ENCODE peak calls at places on chromosomes 1 and 21, in eight cellular contexts. I is H1, R is A549, A is spleen, E is IMR-90, W is heart left ventricle, N is lower leg skin, G is prostate gland. P is an unnamed sample.

GRCh38 chr1:26858160-26858559 is 4.8 kb upstream of the SFN start:
- DNase-seq in I (no peak), R (no peak), A (no peak), E (peak), W (no peak), N (no peak), G (no peak), P (no peak)

GRCh38 chr21:25562660-25563059 is 44.6 kb downstream of the MRPL39 start:
- DNase-seq in I (no peak), R (no peak), A (no peak), E (no peak), W (no peak), N (no peak), G (no peak), P (no peak)

GRCh38 chr1:207948536-207949250 is 37.8 kb upstream of the CD34 start:
- DNase-seq in I (no peak), R (no peak), A (no peak), E (no peak), W (no peak), N (no peak), G (no peak), P (no peak)

GRCh38 chr1:10646347-10646861 is 150.0 kb downstream of the CASZ1 start:
- DNase-seq in I (no peak), R (peak), A (no peak), E (peak), W (no peak), N (no peak), G (peak), P (no peak)

GRCh38 chr1:182993746-182994145 is 29.5 kb upstream of the LAMC1 start:
- DNase-seq in I (no peak), R (no peak), A (no peak), E (no peak), W (no peak), N (no peak), G (no peak), P (no peak)

GRCh38 chr21:44583800-44584147 is 3.4 kb upstream of the KRTAP10-5 start:
- DNase-seq in I (no peak), R (no peak), A (no peak), E (no peak), W (no peak), N (no peak), G (no peak), P (no peak)

GRCh38 chr1:30877205-30877912 is 31.2 kb downstream of the SDC3 start:
- DNase-seq in I (no peak), R (no peak), A (no peak), E (peak), W (peak), N (peak), G (peak), P (peak)

GRCh38 chr1:169595764-169596711 is 9.8 kb upstream of the F5 start:
- DNase-seq in I (no peak), R (no peak), A (no peak), E (peak), W (no peak), N (no peak), G (no peak), P (no peak)

GRCh38 chr1:200550367-200550766 is 70.2 kb downstream of the KIF14 start:
- DNase-seq in I (no peak), R (no peak), A (no peak), E (peak), W (no peak), N (no peak), G (no peak), P (no peak)

GRCh38 chr1:41751804-41752513 is 166.8 kb downstream of the HIVEP3 start:
- DNase-seq in I (no peak), R (no peak), A (peak), E (peak), W (no peak), N (no peak), G (no peak), P (no peak)

GRCh38 chr21:36433011-36433709 is 46.8 kb downstream of the CLDN14 start:
- DNase-seq in I (no peak), R (no peak), A (no peak), E (no peak), W (no peak), N (no peak), G (no peak), P (no peak)

DNA sequence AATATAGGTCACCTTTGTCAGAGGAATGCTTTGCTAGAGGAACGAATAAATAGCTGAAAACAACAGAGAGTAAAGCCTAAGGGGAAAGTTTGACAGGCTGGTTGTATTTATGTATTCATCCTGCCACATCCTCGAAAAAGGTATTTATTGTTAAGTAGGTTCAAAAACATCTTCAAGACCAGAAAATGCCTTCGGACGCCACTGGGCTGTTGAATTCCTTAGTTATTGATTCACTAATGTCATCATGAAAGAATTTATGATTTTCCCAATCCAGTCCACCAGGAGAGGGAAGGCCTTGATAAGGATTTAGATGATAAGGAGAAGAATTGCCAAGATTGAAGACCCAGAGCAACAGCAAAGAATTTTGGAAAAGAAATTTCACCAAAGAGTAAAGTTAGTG is 35.2 kb upstream of the MAB21L3 start:
- DNase-seq in I (no peak), R (no peak), A (no peak), E (no peak), W (no peak), N (no peak), G (no peak), P (no peak)
- TF ChIP-seq POLR2A in I (no peak), R (no peak), A (no peak), E (no peak), W (no peak), N (no peak), G (no peak), P (no peak)

GRCh38 chr1:99645199-99645598 is 714 bp upstream of the PALMD start:
- DNase-seq in I (no peak), R (peak), A (no peak), E (peak), W (no peak), N (peak), G (peak), P (peak)

GRCh38 chr1:99647460-99647859 is 1.5 kb downstream of the PALMD start:
- DNase-seq in I (no peak), R (no peak), A (no peak), E (no peak), W (no peak), N (no peak), G (peak), P (no peak)

GRCh38 chr1:99648107-99648506 is 2.2 kb downstream of the PALMD start:
- DNase-seq in I (no peak), R (peak), A (no peak), E (no peak), W (peak), N (peak), G (peak), P (no peak)

GRCh38 chr1:99645699-99646531 is at the start of gene PALMD:
- DNase-seq in I (no peak), R (peak), A (no peak), E (peak), W (peak), N (peak), G (peak), P (peak)

GRCh38 chr1:99646885-99647284 is 972 bp downstream of the PALMD start:
- DNase-seq in I (no peak), R (no peak), A (no peak), E (no peak), W (no peak), N (no peak), G (no peak), P (no peak)
- H3K4me3 ChIP-seq in I (no peak), R (peak), A (no peak), E (no peak), W (peak), N (no peak), G (peak), P (no peak)

DNA sequence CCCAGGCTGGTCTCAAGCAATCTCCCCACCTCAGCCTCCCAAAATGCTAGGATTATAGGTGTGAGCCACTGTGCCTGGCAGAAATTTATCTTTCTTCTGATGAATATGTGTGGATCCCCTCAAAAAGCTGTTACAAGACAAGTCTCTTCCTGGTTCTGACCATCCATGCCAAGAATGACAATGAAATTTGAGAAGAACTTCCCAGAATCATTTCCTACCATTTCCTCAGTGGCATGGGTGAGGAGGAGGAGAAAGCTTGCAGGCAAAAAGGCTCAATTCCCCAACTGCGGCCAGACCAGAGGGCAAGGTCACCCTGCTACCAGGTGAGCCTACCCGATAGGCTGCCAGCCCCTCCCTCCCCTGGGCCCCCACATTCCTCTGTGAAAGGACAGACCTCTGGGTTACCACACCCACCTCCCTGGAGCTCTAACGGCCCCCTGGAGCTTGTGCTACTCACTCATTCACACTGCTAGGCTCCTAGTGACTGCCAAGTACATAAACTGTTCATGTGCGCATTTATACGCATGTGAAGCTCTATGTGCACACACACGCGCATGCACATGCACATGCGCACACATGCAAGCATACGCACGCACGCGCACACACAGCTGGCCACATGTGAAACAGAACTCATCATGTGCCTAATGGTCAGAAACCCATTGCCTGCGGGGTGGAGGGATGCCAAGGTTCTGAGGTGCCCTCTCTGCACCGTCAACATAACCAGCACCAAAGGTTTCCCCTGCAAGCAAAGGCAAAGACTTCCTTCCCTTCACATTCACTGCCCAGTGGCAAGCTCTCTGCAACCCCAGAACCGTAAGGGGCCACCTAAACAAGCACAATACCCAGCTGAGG is 17.1 kb downstream of the MRAP start:
- DNase-seq in I (no peak), R (no peak), A (no peak), E (no peak), W (no peak), N (peak), G (no peak), P (no peak)
- TF ChIP-seq POLR2A in I (no peak), R (no peak), A (no peak), E (no peak), W (no peak), N (no peak), G (no peak), P (no peak)

DNA sequence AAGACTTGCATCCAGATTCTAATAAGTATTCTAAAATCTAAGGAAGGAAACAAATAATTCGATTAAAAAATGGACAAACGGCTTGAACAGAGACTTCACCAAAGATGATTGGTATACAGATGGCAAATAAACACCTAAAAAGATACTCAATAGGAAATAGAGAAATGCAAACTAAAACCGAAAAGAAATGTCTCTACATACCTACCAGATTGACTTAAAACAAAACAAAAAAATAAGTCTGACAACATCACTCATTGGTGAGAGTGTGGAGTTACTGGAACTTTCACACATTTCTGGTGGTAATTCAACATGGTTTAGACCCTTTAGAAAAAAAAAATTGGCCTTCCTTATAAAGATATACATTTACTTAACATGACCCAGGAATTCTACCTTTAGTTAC is 869.8 kb downstream of the TTLL7 start:
- DNase-seq in I (no peak), R (no peak), A (no peak), E (no peak), W (no peak), N (no peak), G (no peak), P (no peak)
- H3K4me3 ChIP-seq in I (no peak), R (no peak), A (no peak), E (no peak), W (no peak), N (no peak), G (no peak), P (no peak)

DNA sequence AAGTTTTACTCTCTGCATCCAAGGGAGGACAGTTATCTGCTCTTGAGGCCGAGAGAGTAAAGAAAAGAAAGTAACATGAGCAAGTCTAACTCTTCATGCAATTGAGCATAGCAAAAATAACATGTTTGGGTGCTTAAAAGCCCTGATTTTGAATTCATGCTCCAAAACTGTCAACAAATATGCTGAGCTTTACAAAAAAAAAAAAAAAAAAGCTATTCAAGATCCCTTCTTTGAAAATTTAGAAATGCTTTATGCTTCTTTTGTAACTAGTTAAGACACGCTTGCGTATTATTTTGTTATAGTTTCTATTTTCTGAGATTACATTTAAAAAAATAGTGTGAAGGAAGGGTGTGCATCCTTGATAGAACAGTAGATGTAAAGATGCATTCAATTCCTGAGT is 1733.0 kb downstream of the MRPL39 start:
- DNase-seq in I (no peak), R (no peak), A (no peak), E (no peak), W (no peak), N (no peak), G (no peak), P (no peak)
- TF ChIP-seq POLR2A in I (no peak), R (no peak), A (no peak), E (no peak), W (no peak), N (no peak), G (no peak), P (no peak)

DNA sequence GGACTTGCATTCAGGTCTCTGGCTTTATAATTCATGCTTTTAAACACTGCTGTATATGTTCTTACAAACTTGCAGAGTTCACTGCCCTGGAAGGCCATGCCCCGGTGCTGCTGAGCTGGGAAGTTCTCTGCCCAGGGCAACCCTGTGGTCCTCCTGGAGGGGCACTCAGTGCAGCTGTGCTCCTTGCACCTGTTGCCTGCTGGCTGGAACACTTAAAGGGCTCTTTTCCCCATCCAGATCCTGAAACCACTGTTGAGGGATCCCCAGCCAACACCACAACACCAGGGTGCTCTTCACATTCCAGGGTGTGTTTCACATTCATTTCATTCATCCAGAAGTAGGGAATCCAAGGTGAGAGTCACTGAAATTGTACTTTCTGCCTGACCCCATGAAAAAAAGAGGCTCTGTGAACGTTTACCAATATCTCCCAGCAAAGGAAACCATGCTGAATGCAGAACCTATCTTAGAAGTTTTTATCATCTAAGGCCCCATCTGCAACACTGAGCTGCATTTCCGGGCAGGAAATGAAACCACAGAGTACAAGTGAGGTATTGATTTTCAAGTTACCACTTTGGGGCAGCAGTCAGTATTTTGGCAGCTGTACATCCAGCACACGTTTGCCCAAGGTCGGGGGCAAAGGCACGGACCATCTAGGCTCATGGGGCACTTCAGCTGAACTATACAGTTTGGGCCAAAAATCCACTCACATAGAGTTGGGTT is 16.4 kb upstream of the KIAA0040 start:
- DNase-seq in I (no peak), R (no peak), A (no peak), E (no peak), W (no peak), N (no peak), G (no peak), P (no peak)
- H3K4me3 ChIP-seq in I (no peak), R (no peak), A (peak), E (no peak), W (no peak), N (no peak), G (no peak), P (no peak)

GRCh38 chr1:91793877-91794276 is 92.1 kb downstream of the TGFBR3 start:
- DNase-seq in I (no peak), R (no peak), A (no peak), E (no peak), W (no peak), N (no peak), G (no peak), P (no peak)

GRCh38 chr1:91791691-91792392 is 94.1 kb downstream of the TGFBR3 start:
- DNase-seq in I (no peak), R (no peak), A (no peak), E (no peak), W (no peak), N (no peak), G (no peak), P (no peak)

GRCh38 chr1:91791103-91791502 is 94.8 kb downstream of the TGFBR3 start:
- DNase-seq in I (no peak), R (no peak), A (no peak), E (no peak), W (no peak), N (no peak), G (peak), P (no peak)

GRCh38 chr1:91792393-91793032 is 93.4 kb downstream of the TGFBR3 start:
- DNase-seq in I (no peak), R (no peak), A (no peak), E (no peak), W (no peak), N (no peak), G (no peak), P (no peak)

GRCh38 chr1:91793189-91793588 is 92.8 kb downstream of the TGFBR3 start:
- DNase-seq in I (no peak), R (no peak), A (no peak), E (no peak), W (no peak), N (no peak), G (no peak), P (no peak)
- TF ChIP-seq POLR2A in I (no peak), R (no peak), A (no peak), E (no peak), W (no peak), N (no peak), G (no peak), P (no peak)